ENCODE peak calls at places on chromosomes 7 and 10, in four cellular contexts. F is H9, L is SK-N-SH, B is suprapubic skin. P is an unnamed sample.

GRCh38 chr10:75592888-75593643 is 161.6 kb downstream of the LRMDA start:
- DNase-seq in F (no peak), L (no peak), B (no peak), P (no peak)

GRCh38 chr7:151494569-151495284 is 25.0 kb downstream of the RHEB start:
- DNase-seq in F (no peak), L (peak), B (no peak), P (no peak)

GRCh38 chr7:94441138-94441537 is 46.4 kb downstream of the COL1A2 start:
- DNase-seq in F (no peak), L (no peak), B (no peak), P (no peak)

GRCh38 chr10:97773096-97773495 is 1.3 kb upstream of the SFRP5 start:
- DNase-seq in F (no peak), L (no peak), B (no peak), P (no peak)

GRCh38 chr10:103617362-103618026 is 124.0 kb downstream of the NEURL1 start:
- DNase-seq in F (no peak), L (no peak), B (no peak), P (no peak)

GRCh38 chr7:29063872-29064271 is 82.5 kb downstream of the CPVL start:
- DNase-seq in F (no peak), L (no peak), B (no peak), P (no peak)

GRCh38 chr7:136687693-136688322 is 180.6 kb upstream of the CHRM2 start:
- DNase-seq in F (no peak), L (peak), B (no peak), P (no peak)

GRCh38 chr10:128000660-128001059 is 93.8 kb downstream of the PTPRE start:
- DNase-seq in F (no peak), L (no peak), B (no peak), P (no peak)

GRCh38 chr7:150986099-150986512 is 4.7 kb upstream of the NOS3 start:
- DNase-seq in F (peak), L (peak), B (no peak), P (peak)

GRCh38 chr10:114110174-114110972 is 63.6 kb downstream of the CCDC186 start:
- DNase-seq in F (no peak), L (no peak), B (no peak), P (no peak)

DNA sequence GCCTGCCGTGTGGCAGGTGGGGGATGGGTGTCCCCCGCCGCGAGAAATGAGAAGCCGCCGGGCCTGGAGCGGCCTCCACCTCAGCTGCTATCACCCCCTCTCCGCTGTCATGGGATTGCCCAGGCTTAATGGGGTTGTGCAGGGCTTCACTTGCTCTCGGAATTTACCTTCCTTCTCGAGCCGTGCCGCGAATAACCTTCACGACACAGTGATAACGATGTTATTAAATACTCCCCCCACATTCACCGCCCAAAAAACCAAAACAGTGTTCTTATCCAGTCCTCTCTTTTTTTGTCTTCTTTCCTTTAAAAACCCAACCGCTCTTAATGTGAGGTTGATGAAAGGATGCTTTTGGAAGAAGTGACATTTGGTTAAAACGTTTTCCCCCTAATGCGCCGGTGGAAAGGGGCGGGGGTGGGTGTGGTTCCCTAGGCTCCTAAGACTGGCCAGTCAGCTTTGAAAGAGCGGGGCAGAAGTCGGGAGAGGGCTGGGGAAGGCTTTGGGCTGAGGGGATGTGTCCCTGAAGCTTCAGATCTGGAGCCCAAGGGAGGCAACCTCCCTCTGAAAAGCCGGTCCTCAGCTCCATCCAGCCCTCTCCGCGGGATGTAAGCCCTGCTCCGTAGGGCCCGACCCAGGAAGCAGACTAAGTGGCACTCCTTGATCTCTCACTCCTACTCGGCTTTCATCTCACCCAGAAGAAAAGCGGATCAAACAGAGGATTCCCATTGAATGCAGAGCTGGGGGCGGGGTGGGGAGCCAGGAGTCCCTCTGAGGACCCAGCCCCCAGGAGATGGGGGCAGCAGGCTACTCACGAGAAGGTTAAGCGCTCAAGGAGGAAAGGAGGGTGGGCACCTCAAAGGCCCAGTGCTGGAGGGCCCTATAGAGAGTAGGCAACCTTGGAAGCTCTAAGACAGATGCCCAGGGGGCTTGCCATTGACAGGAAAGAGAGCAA is 2.5 kb upstream of the EVX1 start:
- DNase-seq in F (peak), L (no peak), B (no peak), P (no peak)
- TF ChIP-seq CTCF in F (no peak), L (no peak), B (no peak), P (no peak)

GRCh38 chr10:79982861-79983260 is 34.0 kb upstream of the SFTPD start:
- DNase-seq in F (peak), L (peak), B (no peak), P (no peak)

GRCh38 chr10:79981356-79981672 is 32.4 kb upstream of the SFTPD start:
- DNase-seq in F (no peak), L (no peak), B (no peak), P (no peak)

GRCh38 chr10:79982486-79982800 is 33.5 kb upstream of the SFTPD start:
- DNase-seq in F (no peak), L (no peak), B (no peak), P (no peak)

GRCh38 chr10:79980711-79981110 is 31.8 kb upstream of the SFTPD start:
- DNase-seq in F (no peak), L (no peak), B (no peak), P (no peak)

DNA sequence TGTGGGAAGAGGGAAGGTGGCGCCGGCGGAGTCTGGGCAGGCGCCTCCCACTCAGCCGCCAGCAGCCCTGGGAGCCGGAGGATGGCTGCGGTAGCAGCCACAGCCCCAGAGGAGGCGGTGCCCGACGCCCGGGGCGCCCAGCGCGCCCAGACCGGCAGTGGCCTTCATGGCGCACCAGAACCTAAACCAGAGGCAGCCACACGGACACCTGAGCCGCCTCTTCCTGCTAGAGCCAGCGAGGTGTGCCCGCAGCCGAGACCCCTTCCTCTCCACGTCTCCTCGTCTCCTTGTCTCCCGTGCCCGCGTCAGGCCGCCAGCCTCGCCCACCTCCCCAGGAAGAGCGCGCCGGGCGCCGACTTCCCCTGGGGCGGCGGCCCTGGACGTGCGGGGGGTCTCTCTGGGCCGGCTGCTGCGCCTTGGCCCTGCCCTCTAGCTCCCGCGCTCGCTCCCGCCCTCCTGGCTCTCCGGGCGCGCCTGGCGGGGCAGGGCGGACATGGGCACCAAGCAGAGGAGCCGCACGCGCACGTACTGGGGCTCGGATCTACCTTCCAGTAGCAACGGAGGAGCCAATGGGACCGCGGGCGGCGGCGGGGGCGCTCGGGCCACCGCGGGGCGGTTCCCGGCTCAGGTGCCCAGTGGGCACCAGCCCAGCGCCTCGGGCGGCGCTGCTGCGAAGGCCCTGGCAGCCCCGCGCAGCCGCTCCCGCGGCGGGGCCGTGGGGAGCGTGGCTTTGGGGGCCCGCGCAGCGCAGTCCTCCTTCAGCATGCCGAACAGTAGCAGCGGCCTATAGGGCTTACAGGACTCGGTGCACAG is 33.0 kb upstream of the SFTPD start:
- DNase-seq in F (peak), L (peak), B (peak), P (peak)
- TF ChIP-seq CTCF in F (peak), L (no peak), B (peak), P (peak)

DNA sequence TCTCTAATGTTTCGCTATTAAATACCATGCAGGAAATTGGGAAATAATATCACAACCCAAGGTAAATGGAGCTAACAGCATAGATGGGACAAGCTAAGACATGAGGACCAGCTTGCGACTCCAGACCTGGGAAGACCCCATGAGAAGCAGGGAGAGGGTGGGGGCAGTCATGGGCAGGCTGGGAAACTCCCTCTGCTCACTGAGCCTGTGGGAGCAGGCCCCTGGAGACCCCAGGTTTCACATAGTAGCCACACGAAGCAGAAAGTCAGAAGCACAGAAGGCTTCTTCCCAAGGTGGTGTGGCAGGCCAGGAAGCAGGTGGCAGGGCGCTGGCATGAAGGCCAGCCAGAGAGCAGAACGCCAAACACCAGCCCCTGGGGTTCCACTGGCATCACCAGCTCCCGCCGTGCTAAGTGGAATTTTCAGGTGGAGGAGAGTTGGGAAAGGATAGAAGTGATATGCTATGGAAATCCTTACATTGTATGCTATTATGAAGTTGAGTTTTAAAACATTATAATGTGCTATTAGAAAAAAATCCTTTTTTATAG is 99.9 kb upstream of the RNF32 start:
- DNase-seq in F (no peak), L (no peak), B (no peak), P (no peak)
- TF ChIP-seq CTCF in F (no peak), L (no peak), B (no peak), P (no peak)

DNA sequence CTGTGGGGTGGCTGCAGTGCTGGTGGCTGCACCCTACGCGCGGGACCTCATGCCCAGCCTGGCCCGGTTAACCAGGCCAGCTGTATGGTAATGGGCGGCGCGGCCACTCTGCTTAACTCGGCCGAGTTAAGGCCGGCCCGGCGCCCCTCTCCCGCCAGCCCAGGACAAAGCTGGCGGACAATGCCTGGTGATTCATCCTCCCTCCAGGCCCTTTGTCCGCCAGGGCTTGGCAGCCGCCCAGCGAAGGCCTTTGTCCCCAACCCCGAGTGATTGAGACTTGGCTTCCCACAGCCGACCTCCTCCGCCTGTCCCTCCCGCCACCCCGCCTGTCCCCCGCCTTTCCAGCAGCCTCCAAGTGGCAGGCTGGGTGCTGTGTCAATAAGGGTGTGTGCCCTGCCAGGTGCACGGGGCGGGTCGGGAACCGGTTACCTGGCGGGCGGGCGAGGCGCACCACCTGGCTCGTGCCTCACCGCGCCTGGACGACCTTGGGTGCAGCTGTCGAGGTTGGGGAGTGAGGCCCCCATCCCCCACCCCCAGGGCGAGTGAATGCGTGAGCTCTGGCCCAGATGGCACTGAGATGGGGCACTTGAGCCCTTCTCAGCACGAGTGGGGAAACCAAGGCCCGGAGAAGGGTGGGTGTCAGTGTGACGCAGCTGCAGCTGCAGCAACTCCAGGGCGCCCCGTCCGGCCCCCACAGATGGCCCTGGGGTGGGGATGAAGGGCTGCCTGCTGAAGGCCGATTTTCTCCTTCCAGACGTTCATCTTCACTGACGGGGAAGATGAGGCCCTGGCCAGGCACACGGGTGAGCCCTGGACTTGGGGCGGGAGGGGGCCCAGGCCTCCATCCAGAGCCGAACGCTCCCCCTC is 4.6 kb downstream of the LFNG start:
- DNase-seq in F (peak), L (peak), B (no peak), P (peak)
- TF ChIP-seq CTCF in F (no peak), L (no peak), B (no peak), P (no peak)

P was measured in Calu3.